ENCODE peak calls at places on chromosomes 2 and 18, in four cellular contexts. L is H1, E is HepG2, Y is GM12878. B is an unnamed sample.

GRCh38 chr2:218289639-218290315 is 2.5 kb downstream of the TMBIM1 start:
- DNase-seq in L (no peak), E (peak), Y (no peak), B (no peak)

GRCh38 chr2:230795856-230796255 is 68.9 kb upstream of the ITM2C start:
- DNase-seq in L (no peak), E (no peak), Y (no peak), B (no peak)

GRCh38 chr2:143431316-143431715 is 302.1 kb downstream of the ARHGAP15 start:
- DNase-seq in L (no peak), E (no peak), Y (no peak), B (no peak)

GRCh38 chr2:124810132-124810531 is 785.0 kb downstream of the CNTNAP5 start:
- DNase-seq in L (peak), E (peak), Y (no peak), B (peak)

GRCh38 chr2:12010779-12011178 is 264.3 kb downstream of the LPIN1 start:
- DNase-seq in L (no peak), E (no peak), Y (no peak), B (no peak)

GRCh38 chr18:61237529-61237928 is 95.7 kb upstream of the CDH20 start:
- DNase-seq in L (no peak), E (no peak), Y (no peak), B (no peak)

GRCh38 chr18:68436485-68436884 is 278.4 kb downstream of the TMX3 start:
- DNase-seq in L (no peak), E (no peak), Y (no peak), B (no peak)

GRCh38 chr2:170924969-170925368 is 4.1 kb upstream of the GORASP2 start:
- DNase-seq in L (no peak), E (no peak), Y (no peak), B (no peak)

GRCh38 chr2:67792796-67793195 is 270.0 kb downstream of the C1D start:
- DNase-seq in L (no peak), E (no peak), Y (no peak), B (no peak)

GRCh38 chr2:43178602-43179542 is 47.5 kb downstream of the ZFP36L2 start:
- DNase-seq in L (peak), E (peak), Y (no peak), B (peak)

DNA sequence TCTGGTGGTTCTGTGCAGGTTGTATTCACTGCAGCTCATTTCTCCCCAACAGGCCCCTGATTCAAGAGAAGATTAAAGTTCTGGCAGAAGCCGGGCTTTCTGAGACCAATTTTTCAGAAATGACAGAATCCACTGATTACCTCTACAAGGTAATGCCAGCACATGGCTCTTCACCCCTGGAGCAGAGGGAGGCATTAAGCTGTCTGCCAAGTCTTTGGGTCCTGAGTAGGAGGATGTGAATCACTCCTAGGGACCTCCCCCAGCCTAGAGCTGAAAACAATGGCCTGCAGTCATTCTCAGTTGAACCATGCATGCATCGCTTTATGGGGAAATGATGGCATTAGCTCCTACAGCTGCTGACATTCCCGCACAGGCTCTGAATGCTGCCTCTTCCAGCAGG is 20.5 kb upstream of the RPL37A start:
- DNase-seq in L (no peak), E (no peak), Y (no peak), B (no peak)
- H3K9ac ChIP-seq in L (no peak), E (no peak), Y (no peak), B (no peak)

DNA sequence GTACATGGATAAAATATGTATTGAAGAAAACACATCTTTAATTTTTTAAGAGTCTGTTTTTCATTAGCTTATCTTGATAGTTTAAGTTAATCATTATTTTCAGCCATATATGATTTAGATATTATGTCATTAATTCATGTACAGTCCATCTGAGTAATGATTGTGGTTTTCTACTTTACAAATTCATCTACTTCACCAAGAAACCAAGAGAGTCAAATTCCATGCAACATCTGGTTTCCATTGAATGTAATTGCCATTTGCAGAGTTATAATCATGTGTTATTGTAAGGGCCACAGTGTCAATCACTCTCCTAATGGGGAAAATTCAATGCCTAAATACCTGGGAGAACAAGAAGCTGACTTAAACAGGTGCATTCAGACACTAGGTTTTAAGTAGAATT is 217.2 kb upstream of the OSR1 start:
- DNase-seq in L (no peak), E (no peak), Y (no peak), B (no peak)
- TF ChIP-seq SUZ12 in L (no peak), E (no peak), Y (no peak), B (no peak)

GRCh38 chr2:37181726-37182684 is 6.5 kb downstream of the SULT6B1 start:
- DNase-seq in L (no peak), E (no peak), Y (no peak), B (no peak)
- H3K9ac ChIP-seq in L (no peak), E (no peak), Y (no peak), B (no peak)

GRCh38 chr2:26013668-26014067 is 20.2 kb upstream of the RAB10 start:
- DNase-seq in L (no peak), E (no peak), Y (no peak), B (no peak)

GRCh38 chr2:26010943-26011342 is 22.9 kb upstream of the RAB10 start:
- DNase-seq in L (no peak), E (no peak), Y (no peak), B (no peak)

GRCh38 chr2:26011609-26011989 is 22.3 kb upstream of the RAB10 start:
- DNase-seq in L (no peak), E (no peak), Y (no peak), B (no peak)

GRCh38 chr2:26009567-26009963 is 24.3 kb upstream of the RAB10 start:
- DNase-seq in L (no peak), E (no peak), Y (no peak), B (no peak)

GRCh38 chr2:26011990-26012856 is 21.7 kb upstream of the RAB10 start:
- DNase-seq in L (no peak), E (peak), Y (no peak), B (no peak)
- TF ChIP-seq SUZ12 in L (no peak), E (no peak), Y (no peak), B (no peak)

GRCh38 chr18:32975166-32975441 is 202.3 kb upstream of the KLHL14 start:
- DNase-seq in L (no peak), E (no peak), Y (no peak), B (no peak)

GRCh38 chr18:32975501-32975900 is 202.7 kb upstream of the KLHL14 start:
- DNase-seq in L (no peak), E (no peak), Y (no peak), B (no peak)

GRCh38 chr18:32974421-32975165 is 201.8 kb upstream of the KLHL14 start:
- DNase-seq in L (no peak), E (no peak), Y (no peak), B (no peak)
- H3K9ac ChIP-seq in L (no peak), E (no peak), Y (no peak), B (no peak)

DNA sequence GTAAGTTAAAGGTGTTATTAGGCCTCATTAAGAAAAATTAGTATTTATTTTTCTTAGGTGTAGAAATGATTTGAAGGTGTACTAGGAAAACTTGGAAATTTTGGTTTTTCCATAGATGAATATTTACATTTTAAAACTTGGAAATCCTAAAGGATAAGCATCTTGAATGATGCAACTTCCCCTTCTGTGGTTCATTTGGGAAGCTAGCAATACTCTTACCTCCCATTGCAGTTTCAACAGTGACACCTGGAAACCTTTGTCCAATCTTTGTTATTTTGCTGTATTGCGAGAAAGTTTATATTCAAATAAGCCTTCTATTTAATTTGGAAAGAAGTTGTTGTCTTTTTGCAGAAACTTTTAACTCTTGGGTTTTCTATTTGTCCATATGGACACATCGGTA is 68.5 kb downstream of the ZEB2 start:
- DNase-seq in L (no peak), E (no peak), Y (no peak), B (no peak)
- TF ChIP-seq SUZ12 in L (no peak), E (no peak), Y (no peak), B (no peak)

GRCh38 chr2:224883700-224884099 is 158.6 kb downstream of the DOCK10 start:
- DNase-seq in L (no peak), E (no peak), Y (no peak), B (no peak)

GRCh38 chr2:224885836-224886547 is 156.3 kb downstream of the DOCK10 start:
- DNase-seq in L (no peak), E (no peak), Y (peak), B (no peak)

GRCh38 chr2:224887159-224887558 is 155.1 kb downstream of the DOCK10 start:
- DNase-seq in L (no peak), E (no peak), Y (no peak), B (no peak)

GRCh38 chr2:224884188-224884587 is 158.1 kb downstream of the DOCK10 start:
- DNase-seq in L (no peak), E (no peak), Y (no peak), B (no peak)

GRCh38 chr2:224885295-224885694 is 157.0 kb downstream of the DOCK10 start:
- DNase-seq in L (no peak), E (no peak), Y (no peak), B (no peak)
- H3K9ac ChIP-seq in L (no peak), E (no peak), Y (no peak), B (no peak)

GRCh38 chr2:54330226-54331094 is 74.4 kb upstream of the TSPYL6 start:
- DNase-seq in L (peak), E (peak), Y (peak), B (peak)
- TF ChIP-seq SUZ12 in L (peak), E (peak), Y (no peak), B (no peak)

GRCh38 chr2:212958757-212959295 is 192.6 kb downstream of the IKZF2 start:
- DNase-seq in L (no peak), E (no peak), Y (no peak), B (no peak)

GRCh38 chr2:212957624-212958023 is 193.8 kb downstream of the IKZF2 start:
- DNase-seq in L (no peak), E (no peak), Y (no peak), B (no peak)

GRCh38 chr2:212956665-212957064 is 194.7 kb downstream of the IKZF2 start:
- DNase-seq in L (no peak), E (no peak), Y (no peak), B (no peak)

GRCh38 chr2:212958133-212958532 is 193.3 kb downstream of the IKZF2 start:
- DNase-seq in L (no peak), E (no peak), Y (no peak), B (no peak)

DNA sequence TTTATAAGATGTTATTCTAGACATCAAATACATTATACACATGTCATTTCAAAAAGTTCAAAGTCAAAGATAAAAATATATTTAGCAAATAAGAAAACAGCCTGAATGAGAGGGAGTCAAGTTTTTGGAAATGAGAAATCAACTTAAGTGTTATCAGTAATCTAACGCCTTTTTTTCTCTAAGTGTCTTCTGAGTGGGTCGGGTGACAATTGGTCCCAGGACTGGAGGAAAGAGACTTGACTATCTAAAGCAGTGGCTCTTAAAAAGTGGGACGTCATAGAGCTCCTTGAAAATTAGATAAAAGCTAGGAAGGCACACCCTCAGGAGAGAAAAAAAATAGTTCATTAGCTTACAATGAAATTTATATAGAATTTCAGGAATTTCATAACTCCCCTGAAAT is 194.2 kb downstream of the IKZF2 start:
- DNase-seq in L (no peak), E (no peak), Y (no peak), B (no peak)
- H3K9ac ChIP-seq in L (no peak), E (no peak), Y (no peak), B (no peak)

GRCh38 chr2:26805241-26805676 is 19.4 kb downstream of the CENPA start:
- DNase-seq in L (no peak), E (no peak), Y (no peak), B (no peak)
- TF ChIP-seq SUZ12 in L (no peak), E (no peak), Y (no peak), B (no peak)

B was measured in NT2/D1.